ENCODE peak calls at places on chromosomes 3 and 15, in six cellular contexts. One of them, this sample, is unnamed.

GRCh38 chr3:31533169-31533870 is 595 bp downstream of the STT3B start:
- DNase-seq in CD8-positive, alpha-beta T cell: peak
- DNase-seq in HFFc6: peak
- DNase-seq in LNCaP clone FGC: no peak
- DNase-seq in heart left ventricle: peak
- DNase-seq in endothelial cell: peak
- DNase-seq in this sample: no peak

GRCh38 chr3:195796795-195797194 is 14.9 kb downstream of the MUC4 start:
- DNase-seq in CD8-positive, alpha-beta T cell: no peak
- DNase-seq in HFFc6: no peak
- DNase-seq in LNCaP clone FGC: no peak
- DNase-seq in heart left ventricle: no peak
- DNase-seq in endothelial cell: no peak
- DNase-seq in this sample: no peak

GRCh38 chr15:74954515-74954914 is 2.1 kb downstream of the RPP25 start:
- DNase-seq in CD8-positive, alpha-beta T cell: no peak
- DNase-seq in HFFc6: no peak
- DNase-seq in LNCaP clone FGC: no peak
- DNase-seq in heart left ventricle: peak
- DNase-seq in endothelial cell: peak
- DNase-seq in this sample: no peak

GRCh38 chr3:38247366-38248035 is 18.1 kb upstream of the SLC22A13 start:
- DNase-seq in CD8-positive, alpha-beta T cell: no peak
- DNase-seq in HFFc6: peak
- DNase-seq in LNCaP clone FGC: peak
- DNase-seq in heart left ventricle: peak
- DNase-seq in endothelial cell: no peak
- DNase-seq in this sample: no peak

GRCh38 chr15:73345658-73346057 is 23.1 kb downstream of the HCN4 start:
- DNase-seq in CD8-positive, alpha-beta T cell: no peak
- DNase-seq in HFFc6: no peak
- DNase-seq in LNCaP clone FGC: no peak
- DNase-seq in heart left ventricle: no peak
- DNase-seq in endothelial cell: no peak
- DNase-seq in this sample: no peak

GRCh38 chr3:122132949-122133540 is 50.4 kb upstream of the CASR start:
- DNase-seq in CD8-positive, alpha-beta T cell: no peak
- DNase-seq in HFFc6: no peak
- DNase-seq in LNCaP clone FGC: no peak
- DNase-seq in heart left ventricle: no peak
- DNase-seq in endothelial cell: no peak
- DNase-seq in this sample: no peak

GRCh38 chr3:51610708-51611107 is 60.3 kb upstream of the TEX264 start:
- DNase-seq in CD8-positive, alpha-beta T cell: no peak
- DNase-seq in HFFc6: no peak
- DNase-seq in LNCaP clone FGC: no peak
- DNase-seq in heart left ventricle: no peak
- DNase-seq in endothelial cell: no peak
- DNase-seq in this sample: no peak

GRCh38 chr3:20648294-20648693 is 462.3 kb upstream of the SGO1 start:
- DNase-seq in CD8-positive, alpha-beta T cell: no peak
- DNase-seq in HFFc6: peak
- DNase-seq in LNCaP clone FGC: no peak
- DNase-seq in heart left ventricle: no peak
- DNase-seq in endothelial cell: no peak
- DNase-seq in this sample: no peak

GRCh38 chr15:81054236-81054635 is 53.5 kb downstream of the TLNRD1 start:
- DNase-seq in CD8-positive, alpha-beta T cell: no peak
- DNase-seq in HFFc6: peak
- DNase-seq in LNCaP clone FGC: no peak
- DNase-seq in heart left ventricle: no peak
- DNase-seq in endothelial cell: no peak
- DNase-seq in this sample: no peak

GRCh38 chr3:13265016-13265415 is 155.1 kb downstream of the NUP210 start:
- DNase-seq in CD8-positive, alpha-beta T cell: no peak
- DNase-seq in HFFc6: no peak
- DNase-seq in LNCaP clone FGC: no peak
- DNase-seq in heart left ventricle: no peak
- DNase-seq in endothelial cell: no peak
- DNase-seq in this sample: no peak

GRCh38 chr15:76346666-76347506 is 10.3 kb downstream of the ISL2 start:
- DNase-seq in CD8-positive, alpha-beta T cell: no peak
- DNase-seq in HFFc6: peak
- DNase-seq in LNCaP clone FGC: no peak
- DNase-seq in heart left ventricle: no peak
- DNase-seq in endothelial cell: no peak
- DNase-seq in this sample: no peak

GRCh38 chr15:99331366-99331765 is 80.1 kb downstream of the LRRC28 start:
- DNase-seq in CD8-positive, alpha-beta T cell: no peak
- DNase-seq in HFFc6: no peak
- DNase-seq in LNCaP clone FGC: no peak
- DNase-seq in heart left ventricle: no peak
- DNase-seq in endothelial cell: no peak
- DNase-seq in this sample: no peak

GRCh38 chr3:147411235-147411607 is 2.1 kb downstream of the ZIC1 start:
- DNase-seq in CD8-positive, alpha-beta T cell: no peak
- DNase-seq in HFFc6: peak
- DNase-seq in LNCaP clone FGC: no peak
- DNase-seq in heart left ventricle: no peak
- DNase-seq in endothelial cell: no peak
- DNase-seq in this sample: no peak

GRCh38 chr3:29092348-29092747 is 188.5 kb upstream of the RBMS3 start:
- DNase-seq in CD8-positive, alpha-beta T cell: no peak
- DNase-seq in HFFc6: no peak
- DNase-seq in LNCaP clone FGC: no peak
- DNase-seq in heart left ventricle: no peak
- DNase-seq in endothelial cell: no peak
- DNase-seq in this sample: no peak

GRCh38 chr3:41580274-41580959 is 381.1 kb downstream of the CTNNB1 start:
- DNase-seq in CD8-positive, alpha-beta T cell: no peak
- DNase-seq in HFFc6: no peak
- DNase-seq in LNCaP clone FGC: no peak
- DNase-seq in heart left ventricle: no peak
- DNase-seq in endothelial cell: no peak
- DNase-seq in this sample: no peak

GRCh38 chr15:57547243-57547755 is 44.4 kb upstream of the MYZAP start:
- DNase-seq in CD8-positive, alpha-beta T cell: no peak
- DNase-seq in HFFc6: no peak
- DNase-seq in LNCaP clone FGC: no peak
- DNase-seq in heart left ventricle: no peak
- DNase-seq in endothelial cell: no peak
- DNase-seq in this sample: no peak

GRCh38 chr3:159765860-159766294 is 222.8 kb upstream of the IL12A start:
- DNase-seq in CD8-positive, alpha-beta T cell: no peak
- DNase-seq in HFFc6: no peak
- DNase-seq in LNCaP clone FGC: no peak
- DNase-seq in heart left ventricle: peak
- DNase-seq in endothelial cell: no peak
- DNase-seq in this sample: no peak

GRCh38 chr3:44061961-44062360 is 179.7 kb upstream of the TOPAZ1 start:
- DNase-seq in CD8-positive, alpha-beta T cell: no peak
- DNase-seq in HFFc6: no peak
- DNase-seq in LNCaP clone FGC: no peak
- DNase-seq in heart left ventricle: no peak
- DNase-seq in endothelial cell: no peak
- DNase-seq in this sample: no peak

GRCh38 chr3:78659386-78659987 is 1108.3 kb downstream of the ROBO1 start:
- DNase-seq in CD8-positive, alpha-beta T cell: no peak
- DNase-seq in HFFc6: peak
- DNase-seq in LNCaP clone FGC: no peak
- DNase-seq in heart left ventricle: no peak
- DNase-seq in endothelial cell: peak
- DNase-seq in this sample: no peak

GRCh38 chr3:192827208-192827607 is 90.4 kb downstream of the MB21D2 start:
- DNase-seq in CD8-positive, alpha-beta T cell: no peak
- DNase-seq in HFFc6: no peak
- DNase-seq in LNCaP clone FGC: no peak
- DNase-seq in heart left ventricle: no peak
- DNase-seq in endothelial cell: no peak
- DNase-seq in this sample: no peak

GRCh38 chr15:87906444-87906843 is 350.1 kb downstream of the NTRK3 start:
- DNase-seq in CD8-positive, alpha-beta T cell: no peak
- DNase-seq in HFFc6: no peak
- DNase-seq in LNCaP clone FGC: no peak
- DNase-seq in heart left ventricle: no peak
- DNase-seq in endothelial cell: no peak
- DNase-seq in this sample: no peak

GRCh38 chr3:54433846-54434245 is 311.5 kb downstream of the CACNA2D3 start:
- DNase-seq in CD8-positive, alpha-beta T cell: no peak
- DNase-seq in HFFc6: no peak
- DNase-seq in LNCaP clone FGC: no peak
- DNase-seq in heart left ventricle: no peak
- DNase-seq in endothelial cell: peak
- DNase-seq in this sample: no peak

GRCh38 chr3:35648347-35648746 is 9.0 kb downstream of the ARPP21 start:
- DNase-seq in CD8-positive, alpha-beta T cell: no peak
- DNase-seq in HFFc6: no peak
- DNase-seq in LNCaP clone FGC: no peak
- DNase-seq in heart left ventricle: no peak
- DNase-seq in endothelial cell: no peak
- DNase-seq in this sample: no peak

GRCh38 chr3:187950671-187951070 is 203.3 kb upstream of the LPP start:
- DNase-seq in CD8-positive, alpha-beta T cell: no peak
- DNase-seq in HFFc6: no peak
- DNase-seq in LNCaP clone FGC: no peak
- DNase-seq in heart left ventricle: no peak
- DNase-seq in endothelial cell: no peak
- DNase-seq in this sample: no peak

GRCh38 chr3:34568766-34569165 is 770.3 kb downstream of the PDCD6IP start:
- DNase-seq in CD8-positive, alpha-beta T cell: no peak
- DNase-seq in HFFc6: no peak
- DNase-seq in LNCaP clone FGC: no peak
- DNase-seq in heart left ventricle: no peak
- DNase-seq in endothelial cell: no peak
- DNase-seq in this sample: no peak

DNA sequence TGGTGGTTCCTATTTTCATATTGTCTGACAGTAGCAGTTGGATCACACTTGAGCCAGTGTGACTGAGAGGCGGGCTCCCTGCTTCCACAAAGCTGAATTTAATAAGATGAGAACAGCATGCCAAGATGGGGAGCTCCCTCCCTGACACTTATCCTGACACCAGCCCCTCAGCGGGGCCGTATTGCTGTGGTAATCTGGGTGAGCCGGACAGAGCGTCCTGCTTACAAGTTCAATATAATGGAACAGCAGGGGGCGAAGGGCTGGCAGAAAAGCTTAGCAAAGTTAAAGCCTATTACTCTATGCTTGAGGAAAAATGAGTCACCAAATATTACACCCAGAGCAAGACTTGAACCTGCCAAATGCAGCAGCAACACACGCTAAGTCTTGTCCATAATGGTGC is 163.9 kb upstream of the CMC1 start:
- DNase-seq in CD8-positive, alpha-beta T cell: no peak
- DNase-seq in HFFc6: no peak
- DNase-seq in LNCaP clone FGC: no peak
- DNase-seq in heart left ventricle: peak
- DNase-seq in endothelial cell: peak
- DNase-seq in this sample: no peak
- TF ChIP-seq CTCF in CD8-positive, alpha-beta T cell: no peak
- TF ChIP-seq CTCF in HFFc6: no peak
- TF ChIP-seq CTCF in LNCaP clone FGC: peak
- TF ChIP-seq CTCF in heart left ventricle: peak
- TF ChIP-seq CTCF in endothelial cell: no peak
- TF ChIP-seq CTCF in this sample: no peak

GRCh38 chr15:101773496-101774100 is 29.7 kb upstream of the OR4F6 start:
- DNase-seq in CD8-positive, alpha-beta T cell: no peak
- DNase-seq in HFFc6: no peak
- DNase-seq in LNCaP clone FGC: no peak
- DNase-seq in heart left ventricle: peak
- DNase-seq in endothelial cell: no peak
- DNase-seq in this sample: no peak
- TF ChIP-seq CTCF in CD8-positive, alpha-beta T cell: no peak
- TF ChIP-seq CTCF in HFFc6: peak
- TF ChIP-seq CTCF in LNCaP clone FGC: peak
- TF ChIP-seq CTCF in heart left ventricle: peak
- TF ChIP-seq CTCF in endothelial cell: peak
- TF ChIP-seq CTCF in this sample: no peak

GRCh38 chr15:48978638-48979037 is 14.9 kb upstream of the SHC4 start:
- DNase-seq in CD8-positive, alpha-beta T cell: no peak
- DNase-seq in HFFc6: no peak
- DNase-seq in LNCaP clone FGC: no peak
- DNase-seq in heart left ventricle: no peak
- DNase-seq in endothelial cell: no peak
- DNase-seq in this sample: no peak

GRCh38 chr15:48975713-48976419 is 12.1 kb upstream of the SHC4 start:
- DNase-seq in CD8-positive, alpha-beta T cell: peak
- DNase-seq in HFFc6: peak
- DNase-seq in LNCaP clone FGC: no peak
- DNase-seq in heart left ventricle: peak
- DNase-seq in endothelial cell: peak
- DNase-seq in this sample: peak

GRCh38 chr15:48976444-48977088 is 12.8 kb upstream of the SHC4 start:
- DNase-seq in CD8-positive, alpha-beta T cell: no peak
- DNase-seq in HFFc6: no peak
- DNase-seq in LNCaP clone FGC: no peak
- DNase-seq in heart left ventricle: no peak
- DNase-seq in endothelial cell: no peak
- DNase-seq in this sample: no peak

GRCh38 chr15:48972750-48973503 is 9.2 kb upstream of the SHC4 start:
- DNase-seq in CD8-positive, alpha-beta T cell: no peak
- DNase-seq in HFFc6: no peak
- DNase-seq in LNCaP clone FGC: no peak
- DNase-seq in heart left ventricle: no peak
- DNase-seq in endothelial cell: no peak
- DNase-seq in this sample: no peak

GRCh38 chr15:48974865-48975264 is 11.1 kb upstream of the SHC4 start:
- DNase-seq in CD8-positive, alpha-beta T cell: no peak
- DNase-seq in HFFc6: no peak
- DNase-seq in LNCaP clone FGC: no peak
- DNase-seq in heart left ventricle: no peak
- DNase-seq in endothelial cell: no peak
- DNase-seq in this sample: no peak
- TF ChIP-seq CTCF in CD8-positive, alpha-beta T cell: no peak
- TF ChIP-seq CTCF in HFFc6: no peak
- TF ChIP-seq CTCF in LNCaP clone FGC: no peak
- TF ChIP-seq CTCF in heart left ventricle: no peak
- TF ChIP-seq CTCF in endothelial cell: no peak
- TF ChIP-seq CTCF in this sample: no peak

GRCh38 chr3:70943886-70944285 is 631.4 kb upstream of the MDFIC2 start:
- DNase-seq in CD8-positive, alpha-beta T cell: no peak
- DNase-seq in HFFc6: no peak
- DNase-seq in LNCaP clone FGC: no peak
- DNase-seq in heart left ventricle: no peak
- DNase-seq in endothelial cell: no peak
- DNase-seq in this sample: no peak

GRCh38 chr3:70951937-70952492 is 631.5 kb downstream of the FOXP1 start:
- DNase-seq in CD8-positive, alpha-beta T cell: no peak
- DNase-seq in HFFc6: no peak
- DNase-seq in LNCaP clone FGC: no peak
- DNase-seq in heart left ventricle: no peak
- DNase-seq in endothelial cell: no peak
- DNase-seq in this sample: no peak

DNA sequence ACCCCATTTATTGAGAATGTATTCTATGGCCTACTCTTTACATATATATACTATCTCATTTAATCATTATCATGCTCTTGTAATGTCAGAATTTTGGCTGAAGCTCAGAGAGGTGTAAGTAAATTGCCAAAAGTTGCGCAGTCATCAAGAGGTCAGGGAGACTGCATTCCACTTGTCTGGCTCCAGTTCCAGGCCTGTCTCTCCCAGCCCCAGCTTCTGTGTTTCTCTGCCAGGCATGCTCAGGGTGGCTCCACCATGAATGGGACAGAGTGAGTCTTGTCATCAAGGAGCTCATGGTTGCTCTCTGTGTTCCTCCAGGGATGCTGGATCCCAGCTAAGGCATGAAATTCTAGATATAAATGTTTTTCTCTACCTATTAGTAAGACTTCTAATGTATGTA is 635.1 kb upstream of the MDFIC2 start:
- DNase-seq in CD8-positive, alpha-beta T cell: no peak
- DNase-seq in HFFc6: no peak
- DNase-seq in LNCaP clone FGC: no peak
- DNase-seq in heart left ventricle: no peak
- DNase-seq in endothelial cell: no peak
- DNase-seq in this sample: no peak
- TF ChIP-seq CTCF in CD8-positive, alpha-beta T cell: no peak
- TF ChIP-seq CTCF in HFFc6: no peak
- TF ChIP-seq CTCF in LNCaP clone FGC: no peak
- TF ChIP-seq CTCF in heart left ventricle: no peak
- TF ChIP-seq CTCF in endothelial cell: no peak
- TF ChIP-seq CTCF in this sample: no peak

This sample was measured in activated B cell treated with CpG ODN at 0.5 μM for 24 hours.